ENCODE peak calls at places on chromosomes 13 and 19, in nine cellular contexts. One of them, this sample, is unnamed.

GRCh38 chr19:30160996-30161655 is 211.1 kb upstream of the ZNF536 start:
- DNase-seq in NCI-H345: no peak
- DNase-seq in progenitor cell of endocrine pancreas: no peak
- DNase-seq in non-pigmented ciliary epithelial cell: no peak
- DNase-seq in NCI-H2081: no peak
- DNase-seq in effector CD8-positive, alpha-beta T cell: no peak
- DNase-seq in putamen: no peak
- DNase-seq in BJ: no peak
- DNase-seq in astrocyte of the spinal cord: no peak
- DNase-seq in this sample: no peak

GRCh38 chr13:26074706-26075105 is 22.9 kb upstream of the SHISA2 start:
- DNase-seq in NCI-H345: no peak
- DNase-seq in progenitor cell of endocrine pancreas: no peak
- DNase-seq in non-pigmented ciliary epithelial cell: peak; percentile 24
- DNase-seq in NCI-H2081: no peak
- DNase-seq in effector CD8-positive, alpha-beta T cell: no peak
- DNase-seq in putamen: no peak
- DNase-seq in BJ: peak; percentile 9
- DNase-seq in astrocyte of the spinal cord: peak; percentile 12
- DNase-seq in this sample: no peak

GRCh38 chr13:42047561-42048322 is 706 bp upstream of the DGKH start:
- DNase-seq in NCI-H345: peak; percentile 49
- DNase-seq in progenitor cell of endocrine pancreas: peak; percentile 15
- DNase-seq in non-pigmented ciliary epithelial cell: no peak
- DNase-seq in NCI-H2081: peak; percentile 42
- DNase-seq in effector CD8-positive, alpha-beta T cell: no peak
- DNase-seq in putamen: peak; percentile 50
- DNase-seq in BJ: no peak
- DNase-seq in astrocyte of the spinal cord: peak; percentile 65
- DNase-seq in this sample: peak; percentile 81

GRCh38 chr13:97116754-97117153 is 105.4 kb upstream of the MBNL2 start:
- DNase-seq in NCI-H345: peak; percentile 57
- DNase-seq in progenitor cell of endocrine pancreas: no peak
- DNase-seq in non-pigmented ciliary epithelial cell: no peak
- DNase-seq in NCI-H2081: no peak
- DNase-seq in effector CD8-positive, alpha-beta T cell: no peak
- DNase-seq in putamen: no peak
- DNase-seq in BJ: no peak
- DNase-seq in astrocyte of the spinal cord: peak; percentile 70
- DNase-seq in this sample: no peak

GRCh38 chr13:87981416-87981815 is 310.2 kb downstream of the SLITRK5 start:
- DNase-seq in NCI-H345: no peak
- DNase-seq in progenitor cell of endocrine pancreas: no peak
- DNase-seq in non-pigmented ciliary epithelial cell: no peak
- DNase-seq in NCI-H2081: no peak
- DNase-seq in effector CD8-positive, alpha-beta T cell: no peak
- DNase-seq in putamen: no peak
- DNase-seq in BJ: no peak
- DNase-seq in astrocyte of the spinal cord: no peak
- DNase-seq in this sample: no peak

GRCh38 chr19:6443986-6444385 is 10.4 kb upstream of the SLC25A41 start:
- DNase-seq in NCI-H345: no peak
- DNase-seq in progenitor cell of endocrine pancreas: no peak
- DNase-seq in non-pigmented ciliary epithelial cell: no peak
- DNase-seq in NCI-H2081: no peak
- DNase-seq in effector CD8-positive, alpha-beta T cell: no peak
- DNase-seq in putamen: no peak
- DNase-seq in BJ: no peak
- DNase-seq in astrocyte of the spinal cord: no peak
- DNase-seq in this sample: no peak

GRCh38 chr19:7489609-7490044 is 792 bp upstream of the PEX11G start:
- DNase-seq in NCI-H345: no peak
- DNase-seq in progenitor cell of endocrine pancreas: no peak
- DNase-seq in non-pigmented ciliary epithelial cell: no peak
- DNase-seq in NCI-H2081: no peak
- DNase-seq in effector CD8-positive, alpha-beta T cell: no peak
- DNase-seq in putamen: no peak
- DNase-seq in BJ: no peak
- DNase-seq in astrocyte of the spinal cord: no peak
- DNase-seq in this sample: no peak

GRCh38 chr19:49921871-49922755 is 6.9 kb upstream of the ATF5 start:
- DNase-seq in NCI-H345: no peak
- DNase-seq in progenitor cell of endocrine pancreas: no peak
- DNase-seq in non-pigmented ciliary epithelial cell: peak; percentile 31
- DNase-seq in NCI-H2081: no peak
- DNase-seq in effector CD8-positive, alpha-beta T cell: no peak
- DNase-seq in putamen: no peak
- DNase-seq in BJ: peak; percentile 34
- DNase-seq in astrocyte of the spinal cord: peak; percentile 58
- DNase-seq in this sample: no peak

GRCh38 chr13:92719868-92720267 is 506.7 kb upstream of the GPC6 start:
- DNase-seq in NCI-H345: peak; percentile 90
- DNase-seq in progenitor cell of endocrine pancreas: no peak
- DNase-seq in non-pigmented ciliary epithelial cell: no peak
- DNase-seq in NCI-H2081: peak; percentile 90
- DNase-seq in effector CD8-positive, alpha-beta T cell: no peak
- DNase-seq in putamen: no peak
- DNase-seq in BJ: no peak
- DNase-seq in astrocyte of the spinal cord: peak; percentile 14
- DNase-seq in this sample: no peak

GRCh38 chr19:38844093-38844686 is 5.6 kb downstream of the HNRNPL start:
- DNase-seq in NCI-H345: no peak
- DNase-seq in progenitor cell of endocrine pancreas: no peak
- DNase-seq in non-pigmented ciliary epithelial cell: no peak
- DNase-seq in NCI-H2081: no peak
- DNase-seq in effector CD8-positive, alpha-beta T cell: no peak
- DNase-seq in putamen: no peak
- DNase-seq in BJ: no peak
- DNase-seq in astrocyte of the spinal cord: no peak
- DNase-seq in this sample: no peak

GRCh38 chr19:39317476-39317875 is 3.2 kb downstream of the LRFN1 start:
- DNase-seq in NCI-H345: no peak
- DNase-seq in progenitor cell of endocrine pancreas: no peak
- DNase-seq in non-pigmented ciliary epithelial cell: no peak
- DNase-seq in NCI-H2081: no peak
- DNase-seq in effector CD8-positive, alpha-beta T cell: no peak
- DNase-seq in putamen: no peak
- DNase-seq in BJ: no peak
- DNase-seq in astrocyte of the spinal cord: no peak
- DNase-seq in this sample: no peak

GRCh38 chr19:49746206-49746958 is 16.7 kb downstream of the TSKS start:
- DNase-seq in NCI-H345: no peak
- DNase-seq in progenitor cell of endocrine pancreas: no peak
- DNase-seq in non-pigmented ciliary epithelial cell: no peak
- DNase-seq in NCI-H2081: no peak
- DNase-seq in effector CD8-positive, alpha-beta T cell: peak; percentile 48
- DNase-seq in putamen: no peak
- DNase-seq in BJ: no peak
- DNase-seq in astrocyte of the spinal cord: peak; percentile 75
- DNase-seq in this sample: peak; percentile 89

GRCh38 chr19:18349524-18350128 is 9.2 kb downstream of the PGPEP1 start:
- DNase-seq in NCI-H345: peak; percentile 8
- DNase-seq in progenitor cell of endocrine pancreas: no peak
- DNase-seq in non-pigmented ciliary epithelial cell: no peak
- DNase-seq in NCI-H2081: peak; percentile 12
- DNase-seq in effector CD8-positive, alpha-beta T cell: no peak
- DNase-seq in putamen: no peak
- DNase-seq in BJ: no peak
- DNase-seq in astrocyte of the spinal cord: peak; percentile 53
- DNase-seq in this sample: peak; percentile 88

GRCh38 chr19:47523473-47523872 is 8.6 kb upstream of the NAPA start:
- DNase-seq in NCI-H345: peak; percentile 1
- DNase-seq in progenitor cell of endocrine pancreas: no peak
- DNase-seq in non-pigmented ciliary epithelial cell: no peak
- DNase-seq in NCI-H2081: peak; percentile 13
- DNase-seq in effector CD8-positive, alpha-beta T cell: no peak
- DNase-seq in putamen: no peak
- DNase-seq in BJ: no peak
- DNase-seq in astrocyte of the spinal cord: no peak
- DNase-seq in this sample: no peak

GRCh38 chr13:23766199-23766771 is 122.9 kb downstream of the MIPEP start:
- DNase-seq in NCI-H345: no peak
- DNase-seq in progenitor cell of endocrine pancreas: no peak
- DNase-seq in non-pigmented ciliary epithelial cell: no peak
- DNase-seq in NCI-H2081: no peak
- DNase-seq in effector CD8-positive, alpha-beta T cell: no peak
- DNase-seq in putamen: no peak
- DNase-seq in BJ: no peak
- DNase-seq in astrocyte of the spinal cord: no peak
- DNase-seq in this sample: no peak

GRCh38 chr13:44188257-44188656 is 185.4 kb upstream of the SERP2 start:
- DNase-seq in NCI-H345: no peak
- DNase-seq in progenitor cell of endocrine pancreas: no peak
- DNase-seq in non-pigmented ciliary epithelial cell: no peak
- DNase-seq in NCI-H2081: no peak
- DNase-seq in effector CD8-positive, alpha-beta T cell: no peak
- DNase-seq in putamen: no peak
- DNase-seq in BJ: no peak
- DNase-seq in astrocyte of the spinal cord: peak; percentile 32
- DNase-seq in this sample: no peak

GRCh38 chr13:85798999-85799646 is at the start of gene SLITRK6:
- DNase-seq in NCI-H345: no peak
- DNase-seq in progenitor cell of endocrine pancreas: no peak
- DNase-seq in non-pigmented ciliary epithelial cell: peak; percentile 46
- DNase-seq in NCI-H2081: peak; percentile 96
- DNase-seq in effector CD8-positive, alpha-beta T cell: no peak
- DNase-seq in putamen: peak; percentile 55
- DNase-seq in BJ: peak; percentile 47
- DNase-seq in astrocyte of the spinal cord: peak; percentile 79
- DNase-seq in this sample: no peak

GRCh38 chr19:4969772-4970531 is 1.0 kb downstream of the KDM4B start:
- DNase-seq in NCI-H345: peak; percentile 25
- DNase-seq in progenitor cell of endocrine pancreas: no peak
- DNase-seq in non-pigmented ciliary epithelial cell: no peak
- DNase-seq in NCI-H2081: no peak
- DNase-seq in effector CD8-positive, alpha-beta T cell: no peak
- DNase-seq in putamen: no peak
- DNase-seq in BJ: no peak
- DNase-seq in astrocyte of the spinal cord: peak; percentile 18
- DNase-seq in this sample: no peak

GRCh38 chr19:38216785-38217746 is 7.0 kb downstream of the DPF1 start:
- DNase-seq in NCI-H345: no peak
- DNase-seq in progenitor cell of endocrine pancreas: no peak
- DNase-seq in non-pigmented ciliary epithelial cell: no peak
- DNase-seq in NCI-H2081: no peak
- DNase-seq in effector CD8-positive, alpha-beta T cell: no peak
- DNase-seq in putamen: no peak
- DNase-seq in BJ: no peak
- DNase-seq in astrocyte of the spinal cord: no peak
- DNase-seq in this sample: no peak

GRCh38 chr13:30450066-30450465 is 15.7 kb downstream of the HMGB1 start:
- DNase-seq in NCI-H345: no peak
- DNase-seq in progenitor cell of endocrine pancreas: no peak
- DNase-seq in non-pigmented ciliary epithelial cell: no peak
- DNase-seq in NCI-H2081: no peak
- DNase-seq in effector CD8-positive, alpha-beta T cell: no peak
- DNase-seq in putamen: no peak
- DNase-seq in BJ: no peak
- DNase-seq in astrocyte of the spinal cord: no peak
- DNase-seq in this sample: no peak

GRCh38 chr13:113192902-113193301 is 15.6 kb downstream of the PCID2 start:
- DNase-seq in NCI-H345: no peak
- DNase-seq in progenitor cell of endocrine pancreas: no peak
- DNase-seq in non-pigmented ciliary epithelial cell: no peak
- DNase-seq in NCI-H2081: no peak
- DNase-seq in effector CD8-positive, alpha-beta T cell: no peak
- DNase-seq in putamen: no peak
- DNase-seq in BJ: peak; percentile 37
- DNase-seq in astrocyte of the spinal cord: peak; percentile 35
- DNase-seq in this sample: no peak

GRCh38 chr19:12838182-12838890 is at the start of gene MAST1:
- DNase-seq in NCI-H345: peak; percentile 29
- DNase-seq in progenitor cell of endocrine pancreas: peak; percentile 51
- DNase-seq in non-pigmented ciliary epithelial cell: no peak
- DNase-seq in NCI-H2081: peak; percentile 68
- DNase-seq in effector CD8-positive, alpha-beta T cell: peak; percentile 5
- DNase-seq in putamen: peak; percentile 25
- DNase-seq in BJ: no peak
- DNase-seq in astrocyte of the spinal cord: no peak
- DNase-seq in this sample: no peak

GRCh38 chr13:61138857-61139256 is 276.8 kb downstream of the PCDH20 start:
- DNase-seq in NCI-H345: no peak
- DNase-seq in progenitor cell of endocrine pancreas: no peak
- DNase-seq in non-pigmented ciliary epithelial cell: no peak
- DNase-seq in NCI-H2081: no peak
- DNase-seq in effector CD8-positive, alpha-beta T cell: no peak
- DNase-seq in putamen: no peak
- DNase-seq in BJ: no peak
- DNase-seq in astrocyte of the spinal cord: no peak
- DNase-seq in this sample: no peak

GRCh38 chr19:2113436-2114211 is 16.9 kb downstream of the IZUMO4 start:
- DNase-seq in NCI-H345: no peak
- DNase-seq in progenitor cell of endocrine pancreas: no peak
- DNase-seq in non-pigmented ciliary epithelial cell: no peak
- DNase-seq in NCI-H2081: no peak
- DNase-seq in effector CD8-positive, alpha-beta T cell: no peak
- DNase-seq in putamen: no peak
- DNase-seq in BJ: no peak
- DNase-seq in astrocyte of the spinal cord: peak; percentile 32
- DNase-seq in this sample: no peak

GRCh38 chr13:53151692-53152421 is 123.2 kb downstream of the OLFM4 start:
- DNase-seq in NCI-H345: peak; percentile 68
- DNase-seq in progenitor cell of endocrine pancreas: peak; percentile 30
- DNase-seq in non-pigmented ciliary epithelial cell: no peak
- DNase-seq in NCI-H2081: peak; percentile 62
- DNase-seq in effector CD8-positive, alpha-beta T cell: no peak
- DNase-seq in putamen: peak; percentile 51
- DNase-seq in BJ: no peak
- DNase-seq in astrocyte of the spinal cord: no peak
- DNase-seq in this sample: no peak

GRCh38 chr19:11092181-11092538 is 2.9 kb downstream of the LDLR start:
- DNase-seq in NCI-H345: no peak
- DNase-seq in progenitor cell of endocrine pancreas: no peak
- DNase-seq in non-pigmented ciliary epithelial cell: peak; percentile 41
- DNase-seq in NCI-H2081: peak; percentile 19
- DNase-seq in effector CD8-positive, alpha-beta T cell: no peak
- DNase-seq in putamen: no peak
- DNase-seq in BJ: no peak
- DNase-seq in astrocyte of the spinal cord: peak; percentile 75
- DNase-seq in this sample: no peak

GRCh38 chr13:45352031-45352430 is 11.0 kb upstream of the TPT1 start:
- DNase-seq in NCI-H345: no peak
- DNase-seq in progenitor cell of endocrine pancreas: no peak
- DNase-seq in non-pigmented ciliary epithelial cell: no peak
- DNase-seq in NCI-H2081: no peak
- DNase-seq in effector CD8-positive, alpha-beta T cell: no peak
- DNase-seq in putamen: no peak
- DNase-seq in BJ: no peak
- DNase-seq in astrocyte of the spinal cord: no peak
- DNase-seq in this sample: no peak

GRCh38 chr13:85985791-85986190 is 186.6 kb upstream of the SLITRK6 start:
- DNase-seq in NCI-H345: peak; percentile 16
- DNase-seq in progenitor cell of endocrine pancreas: no peak
- DNase-seq in non-pigmented ciliary epithelial cell: no peak
- DNase-seq in NCI-H2081: no peak
- DNase-seq in effector CD8-positive, alpha-beta T cell: no peak
- DNase-seq in putamen: no peak
- DNase-seq in BJ: no peak
- DNase-seq in astrocyte of the spinal cord: peak; percentile 19
- DNase-seq in this sample: no peak

GRCh38 chr19:461664-462551 is 1.1 kb upstream of the SHC2 start:
- DNase-seq in NCI-H345: peak; percentile 90
- DNase-seq in progenitor cell of endocrine pancreas: peak; percentile 79
- DNase-seq in non-pigmented ciliary epithelial cell: no peak
- DNase-seq in NCI-H2081: peak; percentile 76
- DNase-seq in effector CD8-positive, alpha-beta T cell: no peak
- DNase-seq in putamen: no peak
- DNase-seq in BJ: no peak
- DNase-seq in astrocyte of the spinal cord: no peak
- DNase-seq in this sample: no peak

GRCh38 chr19:42048992-42049391 is 21.0 kb downstream of the GRIK5 start:
- DNase-seq in NCI-H345: peak; percentile 41
- DNase-seq in progenitor cell of endocrine pancreas: no peak
- DNase-seq in non-pigmented ciliary epithelial cell: no peak
- DNase-seq in NCI-H2081: no peak
- DNase-seq in effector CD8-positive, alpha-beta T cell: no peak
- DNase-seq in putamen: no peak
- DNase-seq in BJ: no peak
- DNase-seq in astrocyte of the spinal cord: no peak
- DNase-seq in this sample: no peak

GRCh38 chr19:295687-296370 is 4.6 kb upstream of the PLPP2 start:
- DNase-seq in NCI-H345: no peak
- DNase-seq in progenitor cell of endocrine pancreas: no peak
- DNase-seq in non-pigmented ciliary epithelial cell: no peak
- DNase-seq in NCI-H2081: no peak
- DNase-seq in effector CD8-positive, alpha-beta T cell: no peak
- DNase-seq in putamen: no peak
- DNase-seq in BJ: no peak
- DNase-seq in astrocyte of the spinal cord: no peak
- DNase-seq in this sample: peak; percentile 54

This sample was measured in posterior vena cava.